ENCODE peak calls at places on chromosomes 6 and 20, in six cellular contexts. One of them, this sample, is unnamed.

GRCh38 chr6:44172759-44173500 is 14.3 kb downstream of the CAPN11 start:
- DNase-seq in PC-9: peak; percentile 74
- DNase-seq in hepatocyte: peak; percentile 85
- DNase-seq in pancreas: peak; percentile 76
- DNase-seq in neuronal stem cell: peak; percentile 71
- DNase-seq in IMR-90: peak; percentile 65
- DNase-seq in this sample: peak; percentile 27

GRCh38 chr6:68186870-68187269 is 448.2 kb upstream of the ADGRB3 start:
- DNase-seq in PC-9: no peak
- DNase-seq in hepatocyte: no peak
- DNase-seq in pancreas: no peak
- DNase-seq in neuronal stem cell: peak; percentile 20
- DNase-seq in IMR-90: no peak
- DNase-seq in this sample: no peak

GRCh38 chr20:58325914-58326313 is 16.4 kb downstream of the RAB22A start:
- DNase-seq in PC-9: no peak
- DNase-seq in hepatocyte: no peak
- DNase-seq in pancreas: no peak
- DNase-seq in neuronal stem cell: no peak
- DNase-seq in IMR-90: no peak
- DNase-seq in this sample: no peak

GRCh38 chr6:121504227-121504626 is 68.8 kb downstream of the GJA1 start:
- DNase-seq in PC-9: no peak
- DNase-seq in hepatocyte: peak; percentile 45
- DNase-seq in pancreas: no peak
- DNase-seq in neuronal stem cell: no peak
- DNase-seq in IMR-90: peak; percentile 96
- DNase-seq in this sample: peak; percentile 75

GRCh38 chr6:106880952-106881351 is 93.6 kb downstream of the CD24 start:
- DNase-seq in PC-9: no peak
- DNase-seq in hepatocyte: no peak
- DNase-seq in pancreas: no peak
- DNase-seq in neuronal stem cell: no peak
- DNase-seq in IMR-90: no peak
- DNase-seq in this sample: no peak

GRCh38 chr20:31581391-31581790 is 23.7 kb upstream of the ID1 start:
- DNase-seq in PC-9: no peak
- DNase-seq in hepatocyte: peak; percentile 5
- DNase-seq in pancreas: no peak
- DNase-seq in neuronal stem cell: no peak
- DNase-seq in IMR-90: no peak
- DNase-seq in this sample: no peak

GRCh38 chr20:38790210-38791053 is 15.1 kb upstream of the PPP1R16B start:
- DNase-seq in PC-9: peak; percentile 42
- DNase-seq in hepatocyte: peak; percentile 63
- DNase-seq in pancreas: no peak
- DNase-seq in neuronal stem cell: no peak
- DNase-seq in IMR-90: peak; percentile 38
- DNase-seq in this sample: no peak

GRCh38 chr6:78427386-78427785 is 440.0 kb upstream of the IRAK1BP1 start:
- DNase-seq in PC-9: no peak
- DNase-seq in hepatocyte: no peak
- DNase-seq in pancreas: no peak
- DNase-seq in neuronal stem cell: no peak
- DNase-seq in IMR-90: no peak
- DNase-seq in this sample: no peak

GRCh38 chr6:99501762-99502161 is 13.5 kb downstream of the USP45 start:
- DNase-seq in PC-9: no peak
- DNase-seq in hepatocyte: no peak
- DNase-seq in pancreas: no peak
- DNase-seq in neuronal stem cell: no peak
- DNase-seq in IMR-90: peak; percentile 40
- DNase-seq in this sample: no peak

GRCh38 chr20:52104546-52105044 is 87.0 kb downstream of the ZFP64 start:
- DNase-seq in PC-9: no peak
- DNase-seq in hepatocyte: peak; percentile 18
- DNase-seq in pancreas: no peak
- DNase-seq in neuronal stem cell: peak; percentile 46
- DNase-seq in IMR-90: peak; percentile 8
- DNase-seq in this sample: no peak

GRCh38 chr6:69584913-69585729 is 211.7 kb downstream of the LMBRD1 start:
- DNase-seq in PC-9: no peak
- DNase-seq in hepatocyte: peak; percentile 28
- DNase-seq in pancreas: no peak
- DNase-seq in neuronal stem cell: no peak
- DNase-seq in IMR-90: no peak
- DNase-seq in this sample: no peak

GRCh38 chr6:152277826-152278247 is 359.3 kb downstream of the SYNE1 start:
- DNase-seq in PC-9: no peak
- DNase-seq in hepatocyte: peak; percentile 58
- DNase-seq in pancreas: peak; percentile 93
- DNase-seq in neuronal stem cell: no peak
- DNase-seq in IMR-90: no peak
- DNase-seq in this sample: no peak

GRCh38 chr6:56381852-56382251 is 134.5 kb upstream of the COL21A1 start:
- DNase-seq in PC-9: no peak
- DNase-seq in hepatocyte: peak; percentile 38
- DNase-seq in pancreas: no peak
- DNase-seq in neuronal stem cell: no peak
- DNase-seq in IMR-90: peak; percentile 23
- DNase-seq in this sample: no peak

GRCh38 chr6:81894788-81895221 is 142.3 kb upstream of the TENT5A start:
- DNase-seq in PC-9: no peak
- DNase-seq in hepatocyte: no peak
- DNase-seq in pancreas: no peak
- DNase-seq in neuronal stem cell: peak; percentile 31
- DNase-seq in IMR-90: peak; percentile 39
- DNase-seq in this sample: no peak

GRCh38 chr6:7640607-7641577 is 50.9 kb downstream of the SNRNP48 start:
- DNase-seq in PC-9: peak; percentile 9
- DNase-seq in hepatocyte: peak; percentile 65
- DNase-seq in pancreas: no peak
- DNase-seq in neuronal stem cell: no peak
- DNase-seq in IMR-90: peak; percentile 87
- DNase-seq in this sample: peak; percentile 43

GRCh38 chr6:152356659-152357058 is 280.5 kb downstream of the SYNE1 start:
- DNase-seq in PC-9: no peak
- DNase-seq in hepatocyte: peak; percentile 32
- DNase-seq in pancreas: no peak
- DNase-seq in neuronal stem cell: no peak
- DNase-seq in IMR-90: peak; percentile 47
- DNase-seq in this sample: no peak

GRCh38 chr6:132218063-132218696 is 183.1 kb downstream of the MOXD1 start:
- DNase-seq in PC-9: no peak
- DNase-seq in hepatocyte: peak; percentile 46
- DNase-seq in pancreas: no peak
- DNase-seq in neuronal stem cell: no peak
- DNase-seq in IMR-90: peak; percentile 68
- DNase-seq in this sample: peak; percentile 23

GRCh38 chr20:21018576-21018975 is 87.6 kb downstream of the LINC00237 start:
- DNase-seq in PC-9: no peak
- DNase-seq in hepatocyte: no peak
- DNase-seq in pancreas: no peak
- DNase-seq in neuronal stem cell: no peak
- DNase-seq in IMR-90: no peak
- DNase-seq in this sample: no peak

GRCh38 chr20:52747736-52748135 is 224.4 kb upstream of the TSHZ2 start:
- DNase-seq in PC-9: no peak
- DNase-seq in hepatocyte: peak; percentile 13
- DNase-seq in pancreas: peak; percentile 14
- DNase-seq in neuronal stem cell: peak; percentile 15
- DNase-seq in IMR-90: no peak
- DNase-seq in this sample: no peak

GRCh38 chr6:30013296-30013922 is 47.7 kb upstream of the POLR1H start:
- DNase-seq in PC-9: no peak
- DNase-seq in hepatocyte: no peak
- DNase-seq in pancreas: no peak
- DNase-seq in neuronal stem cell: no peak
- DNase-seq in IMR-90: no peak
- DNase-seq in this sample: no peak

GRCh38 chr6:170125447-170126300 is 165.2 kb downstream of the DLL1 start:
- DNase-seq in PC-9: no peak
- DNase-seq in hepatocyte: no peak
- DNase-seq in pancreas: no peak
- DNase-seq in neuronal stem cell: no peak
- DNase-seq in IMR-90: no peak
- DNase-seq in this sample: no peak

GRCh38 chr20:47717421-47717820 is 67.9 kb downstream of the SULF2 start:
- DNase-seq in PC-9: no peak
- DNase-seq in hepatocyte: no peak
- DNase-seq in pancreas: no peak
- DNase-seq in neuronal stem cell: no peak
- DNase-seq in IMR-90: no peak
- DNase-seq in this sample: no peak

GRCh38 chr6:42693725-42694323 is 28.6 kb downstream of the PRPH2 start:
- DNase-seq in PC-9: no peak
- DNase-seq in hepatocyte: no peak
- DNase-seq in pancreas: no peak
- DNase-seq in neuronal stem cell: no peak
- DNase-seq in IMR-90: no peak
- DNase-seq in this sample: no peak
- H3K27ac ChIP-seq in PC-9: no peak overlapping the region
- H3K27ac ChIP-seq in hepatocyte: no peak overlapping the region
- H3K27ac ChIP-seq in pancreas: peak overlapping the region; percentile 0
- H3K27ac ChIP-seq in neuronal stem cell: no peak overlapping the region
- H3K27ac ChIP-seq in IMR-90: no peak overlapping the region
- H3K27ac ChIP-seq in this sample: peak overlapping the region; percentile 42

GRCh38 chr20:63828545-63828944 is 2.5 kb downstream of the ZBTB46 start:
- DNase-seq in PC-9: no peak
- DNase-seq in hepatocyte: no peak
- DNase-seq in pancreas: no peak
- DNase-seq in neuronal stem cell: no peak
- DNase-seq in IMR-90: no peak
- DNase-seq in this sample: no peak
- H3K27ac ChIP-seq in PC-9: no peak overlapping the region
- H3K27ac ChIP-seq in hepatocyte: no peak overlapping the region
- H3K27ac ChIP-seq in pancreas: no peak overlapping the region
- H3K27ac ChIP-seq in neuronal stem cell: no peak overlapping the region
- H3K27ac ChIP-seq in IMR-90: no peak overlapping the region
- H3K27ac ChIP-seq in this sample: no peak overlapping the region

GRCh38 chr6:137696765-137697164 is 170.3 kb upstream of the TNFAIP3 start:
- DNase-seq in PC-9: no peak
- DNase-seq in hepatocyte: peak; percentile 15
- DNase-seq in pancreas: no peak
- DNase-seq in neuronal stem cell: no peak
- DNase-seq in IMR-90: no peak
- DNase-seq in this sample: no peak
- H3K27ac ChIP-seq in PC-9: peak overlapping the region; percentile 40
- H3K27ac ChIP-seq in hepatocyte: peak overlapping the region; percentile 79
- H3K27ac ChIP-seq in pancreas: peak overlapping the region; percentile 51
- H3K27ac ChIP-seq in neuronal stem cell: no peak overlapping the region
- H3K27ac ChIP-seq in IMR-90: no peak overlapping the region
- H3K27ac ChIP-seq in this sample: no peak overlapping the region

DNA sequence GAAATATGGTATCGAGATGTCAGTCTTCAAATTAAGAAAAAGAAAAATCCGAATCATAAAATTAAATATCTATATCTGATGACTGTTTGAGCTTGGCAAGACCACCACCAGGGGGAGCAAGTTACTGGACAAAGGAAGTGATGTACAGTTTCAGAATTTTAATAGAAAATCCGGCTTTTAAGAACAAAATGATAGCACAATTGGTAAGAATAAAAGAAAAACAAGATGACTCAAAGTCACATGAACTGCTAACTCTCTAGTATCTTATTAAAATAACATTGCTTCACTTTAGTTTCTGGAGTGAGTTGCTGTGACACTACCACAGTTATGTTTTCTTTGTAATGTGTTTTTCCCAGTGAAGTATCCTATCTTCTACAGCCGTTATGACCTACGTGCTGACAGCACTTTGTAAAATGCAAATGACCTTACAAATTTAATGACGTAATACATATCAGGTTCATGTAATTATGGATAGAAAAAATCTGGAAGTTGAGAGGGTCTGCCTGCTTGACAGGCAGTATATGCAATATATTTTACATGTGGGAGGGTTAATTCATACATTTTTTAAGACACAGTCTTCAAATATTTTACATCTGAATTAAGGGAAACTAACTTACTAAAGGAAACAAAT is 405.3 kb upstream of the HS3ST5 start:
- DNase-seq in PC-9: peak; percentile 41
- DNase-seq in hepatocyte: peak; percentile 75
- DNase-seq in pancreas: peak; percentile 31
- DNase-seq in neuronal stem cell: peak; percentile 14
- DNase-seq in IMR-90: peak; percentile 45
- DNase-seq in this sample: peak; percentile 2
- H3K27ac ChIP-seq in PC-9: no peak overlapping the region
- H3K27ac ChIP-seq in hepatocyte: no peak overlapping the region
- H3K27ac ChIP-seq in pancreas: no peak overlapping the region
- H3K27ac ChIP-seq in neuronal stem cell: no peak overlapping the region
- H3K27ac ChIP-seq in IMR-90: no peak overlapping the region
- H3K27ac ChIP-seq in this sample: no peak overlapping the region

GRCh38 chr20:5890773-5891441 is 59.4 kb downstream of the TRMT6 start:
- DNase-seq in PC-9: no peak
- DNase-seq in hepatocyte: no peak
- DNase-seq in pancreas: no peak
- DNase-seq in neuronal stem cell: no peak
- DNase-seq in IMR-90: no peak
- DNase-seq in this sample: no peak

GRCh38 chr20:5885866-5886265 is 64.5 kb downstream of the TRMT6 start:
- DNase-seq in PC-9: no peak
- DNase-seq in hepatocyte: no peak
- DNase-seq in pancreas: no peak
- DNase-seq in neuronal stem cell: no peak
- DNase-seq in IMR-90: no peak
- DNase-seq in this sample: no peak

GRCh38 chr20:5886788-5887187 is 63.5 kb downstream of the TRMT6 start:
- DNase-seq in PC-9: no peak
- DNase-seq in hepatocyte: no peak
- DNase-seq in pancreas: no peak
- DNase-seq in neuronal stem cell: no peak
- DNase-seq in IMR-90: no peak
- DNase-seq in this sample: no peak

GRCh38 chr20:5887386-5887785 is 62.9 kb downstream of the TRMT6 start:
- DNase-seq in PC-9: no peak
- DNase-seq in hepatocyte: no peak
- DNase-seq in pancreas: no peak
- DNase-seq in neuronal stem cell: no peak
- DNase-seq in IMR-90: no peak
- DNase-seq in this sample: no peak

GRCh38 chr20:5888051-5888450 is 62.3 kb downstream of the TRMT6 start:
- DNase-seq in PC-9: no peak
- DNase-seq in hepatocyte: no peak
- DNase-seq in pancreas: no peak
- DNase-seq in neuronal stem cell: no peak
- DNase-seq in IMR-90: no peak
- DNase-seq in this sample: no peak
- H3K27ac ChIP-seq in PC-9: no peak overlapping the region
- H3K27ac ChIP-seq in hepatocyte: no peak overlapping the region
- H3K27ac ChIP-seq in pancreas: no peak overlapping the region
- H3K27ac ChIP-seq in neuronal stem cell: no peak overlapping the region
- H3K27ac ChIP-seq in IMR-90: no peak overlapping the region
- H3K27ac ChIP-seq in this sample: no peak overlapping the region